ENCODE peak calls at places on chromosomes 7 and 10, in six cellular contexts. One of them, this sample, is unnamed.

GRCh38 chr7:18960735-18961134 is 156.7 kb downstream of the TWIST1 start:
- DNase-seq in mesenchymal stem cell: peak; percentile 3
- DNase-seq in CD8-positive, alpha-beta memory T cell: no peak
- DNase-seq in heart left ventricle: no peak
- DNase-seq in A549: no peak
- DNase-seq in stomach: no peak
- DNase-seq in this sample: no peak

GRCh38 chr10:14623931-14624330 is 150.8 kb downstream of the FAM107B start:
- DNase-seq in mesenchymal stem cell: no peak
- DNase-seq in CD8-positive, alpha-beta memory T cell: no peak
- DNase-seq in heart left ventricle: no peak
- DNase-seq in A549: no peak
- DNase-seq in stomach: no peak
- DNase-seq in this sample: no peak

GRCh38 chr7:42237162-42237821 is at the start of gene GLI3:
- DNase-seq in mesenchymal stem cell: peak; percentile 96
- DNase-seq in CD8-positive, alpha-beta memory T cell: no peak
- DNase-seq in heart left ventricle: peak; percentile 89
- DNase-seq in A549: peak; percentile 13
- DNase-seq in stomach: peak; percentile 58
- DNase-seq in this sample: peak; percentile 86

GRCh38 chr10:81570349-81570748 is 304.6 kb upstream of the NRG3 start:
- DNase-seq in mesenchymal stem cell: no peak
- DNase-seq in CD8-positive, alpha-beta memory T cell: no peak
- DNase-seq in heart left ventricle: no peak
- DNase-seq in A549: no peak
- DNase-seq in stomach: no peak
- DNase-seq in this sample: no peak

GRCh38 chr7:33982425-33982786 is 77.1 kb downstream of the BMPER start:
- DNase-seq in mesenchymal stem cell: peak; percentile 67
- DNase-seq in CD8-positive, alpha-beta memory T cell: no peak
- DNase-seq in heart left ventricle: no peak
- DNase-seq in A549: peak; percentile 67
- DNase-seq in stomach: no peak
- DNase-seq in this sample: no peak

GRCh38 chr7:13981070-13981469 is 8.4 kb downstream of the ETV1 start:
- DNase-seq in mesenchymal stem cell: peak; percentile 97
- DNase-seq in CD8-positive, alpha-beta memory T cell: no peak
- DNase-seq in heart left ventricle: peak; percentile 43
- DNase-seq in A549: peak; percentile 73
- DNase-seq in stomach: peak; percentile 43
- DNase-seq in this sample: peak; percentile 37

GRCh38 chr7:74453321-74454011 is at the start of gene GTF2IRD1:
- DNase-seq in mesenchymal stem cell: peak; percentile 80
- DNase-seq in CD8-positive, alpha-beta memory T cell: peak; percentile 28
- DNase-seq in heart left ventricle: peak; percentile 73
- DNase-seq in A549: peak; percentile 81
- DNase-seq in stomach: peak; percentile 68
- DNase-seq in this sample: peak; percentile 84

GRCh38 chr7:1939434-1940401 is 269.6 kb downstream of the ELFN1 start:
- DNase-seq in mesenchymal stem cell: no peak
- DNase-seq in CD8-positive, alpha-beta memory T cell: no peak
- DNase-seq in heart left ventricle: peak; percentile 27
- DNase-seq in A549: no peak
- DNase-seq in stomach: no peak
- DNase-seq in this sample: peak; percentile 48

GRCh38 chr7:148729984-148730733 is 31.5 kb downstream of the CUL1 start:
- DNase-seq in mesenchymal stem cell: peak; percentile 54
- DNase-seq in CD8-positive, alpha-beta memory T cell: no peak
- DNase-seq in heart left ventricle: no peak
- DNase-seq in A549: no peak
- DNase-seq in stomach: no peak
- DNase-seq in this sample: no peak

GRCh38 chr7:30184804-30185487 is 50.2 kb downstream of the MTURN start:
- DNase-seq in mesenchymal stem cell: no peak
- DNase-seq in CD8-positive, alpha-beta memory T cell: no peak
- DNase-seq in heart left ventricle: peak; percentile 41
- DNase-seq in A549: no peak
- DNase-seq in stomach: no peak
- DNase-seq in this sample: peak; percentile 65

DNA sequence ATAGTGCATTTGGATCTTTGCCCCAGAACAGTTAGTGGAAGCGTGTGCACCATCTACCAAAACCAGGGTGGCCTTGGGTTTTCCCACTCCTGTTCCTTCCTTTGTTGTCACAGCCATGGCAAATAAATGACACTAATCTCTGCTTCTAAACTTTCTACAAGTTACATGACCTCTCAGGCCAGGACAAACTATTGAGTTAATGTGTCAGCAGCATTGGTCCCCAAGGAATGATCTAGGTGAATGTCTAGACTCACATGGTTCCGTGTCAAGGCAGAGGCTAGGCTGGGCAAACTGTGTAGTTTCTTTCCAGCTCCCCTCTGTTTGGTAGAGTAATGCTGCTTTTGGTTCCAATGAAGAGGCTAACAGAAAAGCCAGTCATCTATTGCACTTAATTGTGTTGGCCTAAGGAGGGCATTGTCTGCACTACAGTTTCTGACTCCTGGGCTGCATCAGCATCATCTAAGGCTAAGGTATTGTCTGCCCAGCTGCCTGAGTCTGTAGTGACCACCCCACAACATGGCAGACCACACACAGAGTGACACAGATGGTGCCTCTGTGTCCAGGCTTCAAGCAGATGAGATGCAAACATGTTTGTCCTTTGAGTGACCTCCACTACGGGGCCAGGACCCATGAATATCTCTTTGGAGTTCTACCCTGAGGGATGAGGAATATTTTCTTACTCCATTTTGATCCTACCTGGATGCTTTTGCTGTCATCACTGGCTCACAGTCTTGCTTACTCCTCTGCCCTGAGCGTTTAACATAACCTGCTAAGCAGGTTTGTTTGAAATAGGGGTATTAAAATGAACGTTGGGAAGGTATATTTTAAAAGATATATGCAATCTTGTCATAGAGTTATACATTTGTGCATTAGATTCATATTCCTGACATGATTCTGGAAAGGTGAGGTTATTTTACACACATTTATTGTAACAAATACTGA is 1.7 kb downstream of the CYP3A4 start:
- DNase-seq in mesenchymal stem cell: no peak
- DNase-seq in CD8-positive, alpha-beta memory T cell: no peak
- DNase-seq in heart left ventricle: no peak
- DNase-seq in A549: no peak
- DNase-seq in stomach: no peak
- DNase-seq in this sample: no peak
- H3K4me3 ChIP-seq in mesenchymal stem cell: no peak overlapping the region
- H3K4me3 ChIP-seq in CD8-positive, alpha-beta memory T cell: no peak overlapping the region
- H3K4me3 ChIP-seq in heart left ventricle: no peak overlapping the region
- H3K4me3 ChIP-seq in A549: no peak overlapping the region
- H3K4me3 ChIP-seq in stomach: no peak overlapping the region
- H3K4me3 ChIP-seq in this sample: no peak overlapping the region

DNA sequence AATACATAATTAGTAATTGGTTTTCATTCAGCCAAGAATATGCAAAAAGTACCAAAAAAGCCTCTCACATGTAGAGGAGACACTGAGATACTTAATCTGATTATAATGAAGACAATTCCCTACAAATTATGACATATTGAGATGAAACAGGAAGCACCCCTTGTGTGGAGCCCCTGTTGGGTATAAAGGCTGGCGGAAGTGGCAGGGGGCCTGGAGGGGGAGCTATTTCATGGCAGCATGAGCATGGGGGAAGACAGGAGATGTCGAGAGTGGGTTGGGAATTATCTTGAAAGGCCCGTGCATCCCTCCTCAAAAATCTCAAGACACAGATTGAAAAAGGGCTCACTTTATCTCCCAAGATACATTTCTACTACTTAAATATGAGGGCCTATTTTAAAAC is 96.9 kb downstream of the PIP4K2A start:
- DNase-seq in mesenchymal stem cell: peak; percentile 29
- DNase-seq in CD8-positive, alpha-beta memory T cell: no peak
- DNase-seq in heart left ventricle: no peak
- DNase-seq in A549: no peak
- DNase-seq in stomach: no peak
- DNase-seq in this sample: no peak
- H3K4me1 ChIP-seq in mesenchymal stem cell: peaks cover 22% of the 10 kb centered on the region
- H3K4me1 ChIP-seq in CD8-positive, alpha-beta memory T cell: peaks cover 95% of the 10 kb centered on the region
- H3K4me1 ChIP-seq in heart left ventricle: peaks cover 76% of the 10 kb centered on the region
- H3K4me1 ChIP-seq in A549: peaks cover 59% of the 10 kb centered on the region
- H3K4me1 ChIP-seq in stomach: peaks cover 29% of the 10 kb centered on the region
- H3K4me1 ChIP-seq in this sample: peaks cover 26% of the 10 kb centered on the region

GRCh38 chr7:117791877-117792780 is 81.1 kb downstream of the CTTNBP2 start:
- DNase-seq in mesenchymal stem cell: no peak
- DNase-seq in CD8-positive, alpha-beta memory T cell: no peak
- DNase-seq in heart left ventricle: no peak
- DNase-seq in A549: no peak
- DNase-seq in stomach: no peak
- DNase-seq in this sample: peak; percentile 49
- H3K4me3 ChIP-seq in mesenchymal stem cell: no peak overlapping the region
- H3K4me3 ChIP-seq in CD8-positive, alpha-beta memory T cell: no peak overlapping the region
- H3K4me3 ChIP-seq in heart left ventricle: no peak overlapping the region
- H3K4me3 ChIP-seq in A549: no peak overlapping the region
- H3K4me3 ChIP-seq in stomach: no peak overlapping the region
- H3K4me3 ChIP-seq in this sample: no peak overlapping the region

GRCh38 chr10:92125169-92125543 is 165.7 kb downstream of the CPEB3 start:
- DNase-seq in mesenchymal stem cell: no peak
- DNase-seq in CD8-positive, alpha-beta memory T cell: no peak
- DNase-seq in heart left ventricle: peak; percentile 37
- DNase-seq in A549: no peak
- DNase-seq in stomach: no peak
- DNase-seq in this sample: peak; percentile 42
- H3K4me1 ChIP-seq in mesenchymal stem cell: peaks cover 9% of the 10 kb centered on the region
- H3K4me1 ChIP-seq in CD8-positive, alpha-beta memory T cell: no peaks in the 10 kb centered on the region
- H3K4me1 ChIP-seq in heart left ventricle: peaks cover 58% of the 10 kb centered on the region
- H3K4me1 ChIP-seq in A549: peaks cover 47% of the 10 kb centered on the region
- H3K4me1 ChIP-seq in stomach: peaks cover 25% of the 10 kb centered on the region
- H3K4me1 ChIP-seq in this sample: peaks cover 20% of the 10 kb centered on the region